ENCODE peak calls at places on chromosome 19, in nine cellular contexts. One of them, this sample, is unnamed.

GRCh38 chr19:48445256-48445605 is 552 bp upstream of the GRWD1 start:
- DNase-seq in HEK293T: peak; percentile 63
- DNase-seq in left ventricle myocardium inferior: no peak
- DNase-seq in heart right ventricle: peak; percentile 47
- DNase-seq in naive B cell: no peak
- DNase-seq in T-helper 1 cell: no peak
- DNase-seq in anterior cingulate cortex: peak; percentile 69
- DNase-seq in adrenal gland: no peak
- DNase-seq in astrocyte of the spinal cord: peak; percentile 93
- DNase-seq in this sample: no peak

GRCh38 chr19:771332-771785 is 20.4 kb downstream of the MISP start:
- DNase-seq in HEK293T: peak; percentile 75
- DNase-seq in left ventricle myocardium inferior: no peak
- DNase-seq in heart right ventricle: no peak
- DNase-seq in naive B cell: no peak
- DNase-seq in T-helper 1 cell: peak; percentile 34
- DNase-seq in anterior cingulate cortex: no peak
- DNase-seq in adrenal gland: no peak
- DNase-seq in astrocyte of the spinal cord: peak; percentile 35
- DNase-seq in this sample: no peak

GRCh38 chr19:53810891-53811290 is 13.2 kb downstream of the NLRP12 start:
- DNase-seq in HEK293T: no peak
- DNase-seq in left ventricle myocardium inferior: no peak
- DNase-seq in heart right ventricle: no peak
- DNase-seq in naive B cell: no peak
- DNase-seq in T-helper 1 cell: no peak
- DNase-seq in anterior cingulate cortex: no peak
- DNase-seq in adrenal gland: no peak
- DNase-seq in astrocyte of the spinal cord: no peak
- DNase-seq in this sample: no peak

GRCh38 chr19:33601583-33601982 is 20.2 kb upstream of the CHST8 start:
- DNase-seq in HEK293T: no peak
- DNase-seq in left ventricle myocardium inferior: no peak
- DNase-seq in heart right ventricle: no peak
- DNase-seq in naive B cell: no peak
- DNase-seq in T-helper 1 cell: no peak
- DNase-seq in anterior cingulate cortex: no peak
- DNase-seq in adrenal gland: no peak
- DNase-seq in astrocyte of the spinal cord: no peak
- DNase-seq in this sample: no peak

GRCh38 chr19:13830761-13831481 is 35.7 kb downstream of the ZSWIM4 start:
- DNase-seq in HEK293T: no peak
- DNase-seq in left ventricle myocardium inferior: no peak
- DNase-seq in heart right ventricle: no peak
- DNase-seq in naive B cell: no peak
- DNase-seq in T-helper 1 cell: no peak
- DNase-seq in anterior cingulate cortex: no peak
- DNase-seq in adrenal gland: no peak
- DNase-seq in astrocyte of the spinal cord: peak; percentile 51
- DNase-seq in this sample: no peak

GRCh38 chr19:40616941-40617340 is 15.8 kb downstream of the LTBP4 start:
- DNase-seq in HEK293T: no peak
- DNase-seq in left ventricle myocardium inferior: no peak
- DNase-seq in heart right ventricle: no peak
- DNase-seq in naive B cell: no peak
- DNase-seq in T-helper 1 cell: no peak
- DNase-seq in anterior cingulate cortex: no peak
- DNase-seq in adrenal gland: no peak
- DNase-seq in astrocyte of the spinal cord: no peak
- DNase-seq in this sample: no peak

GRCh38 chr19:5340637-5341447 is at the start of gene PTPRS:
- DNase-seq in HEK293T: peak; percentile 98
- DNase-seq in left ventricle myocardium inferior: peak; percentile 79
- DNase-seq in heart right ventricle: peak; percentile 77
- DNase-seq in naive B cell: peak; percentile 57
- DNase-seq in T-helper 1 cell: peak; percentile 12
- DNase-seq in anterior cingulate cortex: peak; percentile 84
- DNase-seq in adrenal gland: peak; percentile 80
- DNase-seq in astrocyte of the spinal cord: peak; percentile 79
- DNase-seq in this sample: peak; percentile 79

GRCh38 chr19:45476349-45476717 is 8.5 kb downstream of the FOSB start:
- DNase-seq in HEK293T: no peak
- DNase-seq in left ventricle myocardium inferior: no peak
- DNase-seq in heart right ventricle: no peak
- DNase-seq in naive B cell: peak; percentile 55
- DNase-seq in T-helper 1 cell: no peak
- DNase-seq in anterior cingulate cortex: no peak
- DNase-seq in adrenal gland: no peak
- DNase-seq in astrocyte of the spinal cord: peak; percentile 47
- DNase-seq in this sample: no peak

GRCh38 chr19:38290631-38291147 is 13.4 kb upstream of the C19orf33 start:
- DNase-seq in HEK293T: no peak
- DNase-seq in left ventricle myocardium inferior: no peak
- DNase-seq in heart right ventricle: no peak
- DNase-seq in naive B cell: no peak
- DNase-seq in T-helper 1 cell: no peak
- DNase-seq in anterior cingulate cortex: no peak
- DNase-seq in adrenal gland: no peak
- DNase-seq in astrocyte of the spinal cord: peak; percentile 85
- DNase-seq in this sample: no peak

GRCh38 chr19:10362259-10362658 is 18.1 kb downstream of the TYK2 start:
- DNase-seq in HEK293T: no peak
- DNase-seq in left ventricle myocardium inferior: no peak
- DNase-seq in heart right ventricle: no peak
- DNase-seq in naive B cell: no peak
- DNase-seq in T-helper 1 cell: no peak
- DNase-seq in anterior cingulate cortex: no peak
- DNase-seq in adrenal gland: no peak
- DNase-seq in astrocyte of the spinal cord: no peak
- DNase-seq in this sample: no peak

GRCh38 chr19:3721900-3722442 is 13.8 kb downstream of the TJP3 start:
- DNase-seq in HEK293T: no peak
- DNase-seq in left ventricle myocardium inferior: no peak
- DNase-seq in heart right ventricle: no peak
- DNase-seq in naive B cell: no peak
- DNase-seq in T-helper 1 cell: no peak
- DNase-seq in anterior cingulate cortex: no peak
- DNase-seq in adrenal gland: no peak
- DNase-seq in astrocyte of the spinal cord: no peak
- DNase-seq in this sample: no peak

GRCh38 chr19:47713046-47714021 is at the start of gene EHD2:
- DNase-seq in HEK293T: peak; percentile 80
- DNase-seq in left ventricle myocardium inferior: peak; percentile 77
- DNase-seq in heart right ventricle: peak; percentile 76
- DNase-seq in naive B cell: no peak
- DNase-seq in T-helper 1 cell: no peak
- DNase-seq in anterior cingulate cortex: no peak
- DNase-seq in adrenal gland: peak; percentile 71
- DNase-seq in astrocyte of the spinal cord: peak; percentile 80
- DNase-seq in this sample: no peak

GRCh38 chr19:46000497-46001246 is 5.4 kb downstream of the CCDC61 start:
- DNase-seq in HEK293T: peak; percentile 82
- DNase-seq in left ventricle myocardium inferior: peak; percentile 33
- DNase-seq in heart right ventricle: no peak
- DNase-seq in naive B cell: peak; percentile 39
- DNase-seq in T-helper 1 cell: peak; percentile 74
- DNase-seq in anterior cingulate cortex: peak; percentile 65
- DNase-seq in adrenal gland: peak; percentile 48
- DNase-seq in astrocyte of the spinal cord: no peak
- DNase-seq in this sample: no peak

GRCh38 chr19:48543121-48543710 is 8.8 kb upstream of the SULT2B1 start:
- DNase-seq in HEK293T: no peak
- DNase-seq in left ventricle myocardium inferior: no peak
- DNase-seq in heart right ventricle: no peak
- DNase-seq in naive B cell: no peak
- DNase-seq in T-helper 1 cell: no peak
- DNase-seq in anterior cingulate cortex: no peak
- DNase-seq in adrenal gland: no peak
- DNase-seq in astrocyte of the spinal cord: peak; percentile 8
- DNase-seq in this sample: no peak

GRCh38 chr19:58439576-58440554 is at the start of gene ZNF132:
- DNase-seq in HEK293T: no peak
- DNase-seq in left ventricle myocardium inferior: peak; percentile 97
- DNase-seq in heart right ventricle: peak; percentile 99
- DNase-seq in naive B cell: peak; percentile 95
- DNase-seq in T-helper 1 cell: peak; percentile 100
- DNase-seq in anterior cingulate cortex: peak; percentile 97
- DNase-seq in adrenal gland: peak; percentile 98
- DNase-seq in astrocyte of the spinal cord: peak; percentile 100
- DNase-seq in this sample: peak; percentile 98